ENCODE peak calls at places on chromosomes 7 and 10, in eight cellular contexts. L is left cardiac atrium, H is heart left ventricle, N is memory B cell, O is mammary epithelial cell, M is fibroblast of mammary gland, F is T-helper 2 cell, A is neural crest cell. E is an unnamed sample.
A peak's percentile ranks its signal among the peaks of the same experiment; 100 is the strongest.

GRCh38 chr7:511476-512145 is 8.0 kb downstream of the PDGFA start:
- DNase-seq in A (no peak), H (no peak), N (no peak), M (no peak), F (no peak), L (no peak), O (peak; percentile 86), E (no peak)

GRCh38 chr7:81664304-81664703 is 105.5 kb downstream of the HGF start:
- DNase-seq in A (no peak), F (no peak), O (no peak), N (no peak), M (no peak), L (no peak), H (no peak), E (no peak)

GRCh38 chr10:24691113-24691512 is 32.6 kb downstream of the ARHGAP21 start:
- DNase-seq in A (no peak), H (no peak), O (no peak), N (no peak), F (no peak), L (no peak), M (peak; percentile 89), E (peak; percentile 41)

GRCh38 chr10:113035724-113036312 is 85.8 kb downstream of the TCF7L2 start:
- DNase-seq in A (no peak), L (no peak), N (no peak), M (no peak), O (no peak), H (no peak), F (no peak), E (no peak)

GRCh38 chr7:127066974-127067373 is 185.8 kb downstream of the GRM8 start:
- DNase-seq in M (no peak), F (no peak), H (no peak), N (no peak), L (no peak), A (no peak), O (no peak), E (no peak)

GRCh38 chr7:9097565-9098060 is 664.2 kb downstream of the NXPH1 start:
- DNase-seq in M (no peak), O (no peak), N (no peak), L (no peak), H (no peak), A (no peak), F (no peak), E (no peak)

GRCh38 chr10:7260912-7261700 is 149.7 kb downstream of the SFMBT2 start:
- DNase-seq in A (no peak), H (no peak), M (peak; percentile 92), F (no peak), O (no peak), L (no peak), N (no peak), E (no peak)

GRCh38 chr7:48875300-48875916 is 48.9 kb upstream of the CDC14C start:
- DNase-seq in O (peak; percentile 41), A (peak; percentile 41), L (peak; percentile 39), F (no peak), N (no peak), M (peak; percentile 23), H (peak; percentile 8), E (no peak)

GRCh38 chr10:31645786-31646185 is 282.8 kb downstream of the ARHGAP12 start:
- DNase-seq in M (peak; percentile 72), L (no peak), H (no peak), F (no peak), O (peak; percentile 48), A (no peak), N (no peak), E (no peak)

GRCh38 chr10:13146383-13146782 is 15.0 kb upstream of the MCM10 start:
- DNase-seq in H (no peak), A (no peak), F (no peak), L (no peak), N (no peak), O (peak; percentile 2), M (no peak), E (no peak)

GRCh38 chr7:84492565-84493034 is 298.0 kb upstream of the SEMA3A start:
- DNase-seq in L (no peak), F (no peak), N (no peak), O (no peak), H (no peak), A (no peak), M (peak; percentile 69), E (peak; percentile 56)